ENCODE peak calls at places on chromosomes 7 and 10, in five cellular contexts. F is IMR-90, X is mesendoderm, K is H1, C is mesenchymal stem cell. I is an unnamed sample.
A peak's percentile ranks its signal among the peaks of the same experiment; 100 is the strongest.

GRCh38 chr7:5629941-5630340 is 151.5 kb downstream of the RNF216 start:
- DNase-seq in F (peak; percentile 74), K (no peak), C (peak; percentile 89), X (peak; percentile 73), I (no peak)

GRCh38 chr10:16848562-16849154 is 31.4 kb upstream of the RSU1 start:
- DNase-seq in K (no peak), F (no peak), X (no peak), C (no peak), I (no peak)

GRCh38 chr7:78134256-78134655 is 335.7 kb downstream of the PHTF2 start:
- DNase-seq in K (no peak), F (peak; percentile 88), C (peak; percentile 63), X (peak; percentile 50), I (no peak)

GRCh38 chr7:155052982-155053381 is 17.1 kb upstream of the HTR5A start:
- DNase-seq in X (peak; percentile 26), F (no peak), C (no peak), K (no peak), I (no peak)

GRCh38 chr10:79442171-79443040 is 3.0 kb downstream of the ZCCHC24 start:
- DNase-seq in C (no peak), K (no peak), F (no peak), X (no peak), I (no peak)

GRCh38 chr10:4748726-4749443 is 77.1 kb upstream of the AKR1E2 start:
- DNase-seq in F (no peak), X (peak; percentile 20), C (no peak), K (no peak), I (no peak)

GRCh38 chr10:15744217-15744865 is 24.6 kb upstream of the ITGA8 start:
- DNase-seq in C (peak; percentile 68), X (peak; percentile 83), F (peak; percentile 56), K (no peak), I (peak; percentile 51)

GRCh38 chr7:66039094-66039493 is 36.5 kb upstream of the ASL start:
- DNase-seq in C (no peak), X (no peak), K (no peak), F (no peak), I (no peak)

GRCh38 chr10:92891885-92892705 is 43.8 kb downstream of the EXOC6 start:
- DNase-seq in F (peak; percentile 91), X (peak; percentile 85), C (peak; percentile 77), K (no peak), I (no peak)

GRCh38 chr10:99449023-99449422 is 18.6 kb upstream of the GOT1 start:
- DNase-seq in X (no peak), K (no peak), F (no peak), C (no peak), I (no peak)

GRCh38 chr7:120807390-120807789 is 50.6 kb downstream of the TSPAN12 start:
- DNase-seq in F (no peak), K (no peak), C (no peak), X (no peak), I (no peak)

DNA sequence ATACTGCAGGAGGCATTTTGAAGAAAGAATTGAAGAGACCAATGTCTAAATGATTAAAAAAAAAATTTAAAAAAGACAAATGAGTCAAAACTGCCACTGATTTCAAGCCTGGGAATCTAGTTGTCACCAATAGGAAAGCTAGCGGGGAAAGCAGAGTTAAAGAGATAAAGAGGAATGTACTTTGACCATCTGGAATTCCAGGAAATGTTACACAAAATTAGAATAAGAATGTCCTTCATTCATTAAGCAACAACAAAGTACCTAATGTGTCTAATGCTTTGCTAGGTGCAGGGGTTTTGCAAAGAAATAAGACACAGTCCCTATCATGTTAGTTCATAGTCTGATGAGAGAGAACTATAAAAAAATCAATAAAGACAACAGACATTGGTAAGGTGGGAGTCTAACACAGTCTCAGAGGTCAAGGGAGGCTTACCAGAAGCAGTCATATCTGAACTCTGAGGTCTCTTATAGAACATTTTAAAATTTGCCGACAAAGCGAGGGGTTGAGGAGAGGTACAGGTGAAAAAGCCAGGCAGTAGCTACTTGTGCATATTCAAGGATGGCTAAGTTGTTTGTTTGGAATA is 8.8 kb upstream of the TYSND1 start:
- DNase-seq in X (no peak), F (no peak), K (no peak), C (no peak), I (no peak)
- H3K36me3 ChIP-seq in X (peaks cover 8% of the 10 kb centered on the region), F (peaks cover 53% of the 10 kb centered on the region), K (peaks cover 21% of the 10 kb centered on the region), C (peaks cover 25% of the 10 kb centered on the region), I (peaks cover 12% of the 10 kb centered on the region)

GRCh38 chr10:103717341-103718246 is 137.8 kb downstream of the SH3PXD2A start:
- DNase-seq in F (no peak), X (peak; percentile 62), C (no peak), K (no peak), I (no peak)
- H2AK5ac ChIP-seq in F (no peak overlapping the region), X (no peak overlapping the region), C (no peak overlapping the region), K (no peak overlapping the region), I (peak overlapping the region; percentile 6)

GRCh38 chr7:47504546-47505316 is 77.2 kb downstream of the TNS3 start:
- DNase-seq in C (no peak), K (no peak), F (no peak), X (no peak), I (no peak)

GRCh38 chr7:47505317-47506007 is 76.4 kb downstream of the TNS3 start:
- DNase-seq in C (no peak), K (no peak), X (no peak), F (no peak), I (no peak)

GRCh38 chr7:47502240-47502877 is 79.6 kb downstream of the TNS3 start:
- DNase-seq in C (no peak), K (no peak), F (no peak), X (no peak), I (no peak)

GRCh38 chr7:47501406-47501805 is 80.5 kb downstream of the TNS3 start:
- DNase-seq in X (no peak), K (no peak), F (peak; percentile 96), C (peak; percentile 97), I (no peak)

GRCh38 chr7:47503283-47503682 is 78.6 kb downstream of the TNS3 start:
- DNase-seq in K (no peak), X (no peak), C (peak; percentile 78), F (peak; percentile 84), I (no peak)
- H3K4me1 ChIP-seq in K (no peaks in the 10 kb centered on the region), X (peaks cover 2% of the 10 kb centered on the region), C (peaks cover 47% of the 10 kb centered on the region), F (peaks cover 48% of the 10 kb centered on the region), I (peaks cover 18% of the 10 kb centered on the region)

DNA sequence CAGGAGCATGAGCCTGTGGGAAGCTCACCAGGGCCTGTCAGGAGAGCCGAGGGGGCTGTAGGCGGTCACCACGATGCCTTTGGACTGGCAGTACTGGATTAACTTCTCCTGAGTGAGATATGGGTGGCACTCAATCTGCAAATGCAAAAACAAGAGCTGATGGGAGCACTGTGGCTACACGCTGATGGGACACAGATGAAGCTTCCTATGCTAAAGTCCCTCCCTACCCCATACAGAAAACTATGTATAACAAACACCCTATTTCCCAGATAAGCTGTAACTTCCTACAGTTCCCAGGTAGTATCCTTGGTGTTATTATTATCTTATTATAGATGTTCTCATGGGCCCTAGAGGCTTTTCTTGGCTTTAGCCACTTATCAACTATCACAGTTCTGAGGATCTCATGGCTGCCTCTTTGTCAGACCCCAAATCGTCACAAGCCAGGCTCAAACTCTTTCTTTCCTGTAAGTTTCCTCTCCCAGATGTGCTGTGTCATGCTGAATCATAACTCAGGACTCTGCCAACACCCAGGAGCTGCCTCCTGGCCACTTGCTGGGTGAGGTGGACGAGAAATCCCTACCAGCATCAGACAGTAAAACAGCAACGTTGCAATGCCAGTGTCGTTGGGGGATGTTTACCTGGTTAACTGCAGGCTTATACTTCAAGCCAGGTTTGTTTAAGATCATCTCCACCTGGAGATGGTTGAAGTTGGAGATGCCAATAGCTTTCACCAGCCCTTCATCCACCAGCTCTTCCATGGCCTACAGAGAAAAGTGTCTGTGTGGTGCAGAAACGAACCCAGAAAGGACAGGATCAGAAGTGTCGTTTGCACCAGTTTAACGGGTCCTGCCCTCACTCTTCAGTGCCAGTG is 10.3 kb downstream of the AKR1B1 start:
- DNase-seq in F (peak; percentile 96), C (peak; percentile 75), K (no peak), X (peak; percentile 39), I (no peak)
- H3K36me3 ChIP-seq in F (peaks cover 61% of the 10 kb centered on the region), C (peaks cover 69% of the 10 kb centered on the region), K (peaks cover 60% of the 10 kb centered on the region), X (peaks cover 12% of the 10 kb centered on the region), I (peaks cover 97% of the 10 kb centered on the region)

GRCh38 chr10:22621726-22622125 is 92.7 kb downstream of the PIP4K2A start:
- DNase-seq in K (no peak), F (no peak), X (no peak), C (no peak), I (no peak)

GRCh38 chr10:22622242-22622806 is 92.1 kb downstream of the PIP4K2A start:
- DNase-seq in K (no peak), C (no peak), X (no peak), F (no peak), I (no peak)

GRCh38 chr10:22625511-22626288 is 88.7 kb downstream of the PIP4K2A start:
- DNase-seq in K (no peak), C (no peak), X (peak; percentile 75), F (no peak), I (peak; percentile 18)

GRCh38 chr10:22624289-22624738 is 90.1 kb downstream of the PIP4K2A start:
- DNase-seq in K (no peak), F (peak; percentile 82), C (peak; percentile 75), X (peak; percentile 87), I (no peak)

DNA sequence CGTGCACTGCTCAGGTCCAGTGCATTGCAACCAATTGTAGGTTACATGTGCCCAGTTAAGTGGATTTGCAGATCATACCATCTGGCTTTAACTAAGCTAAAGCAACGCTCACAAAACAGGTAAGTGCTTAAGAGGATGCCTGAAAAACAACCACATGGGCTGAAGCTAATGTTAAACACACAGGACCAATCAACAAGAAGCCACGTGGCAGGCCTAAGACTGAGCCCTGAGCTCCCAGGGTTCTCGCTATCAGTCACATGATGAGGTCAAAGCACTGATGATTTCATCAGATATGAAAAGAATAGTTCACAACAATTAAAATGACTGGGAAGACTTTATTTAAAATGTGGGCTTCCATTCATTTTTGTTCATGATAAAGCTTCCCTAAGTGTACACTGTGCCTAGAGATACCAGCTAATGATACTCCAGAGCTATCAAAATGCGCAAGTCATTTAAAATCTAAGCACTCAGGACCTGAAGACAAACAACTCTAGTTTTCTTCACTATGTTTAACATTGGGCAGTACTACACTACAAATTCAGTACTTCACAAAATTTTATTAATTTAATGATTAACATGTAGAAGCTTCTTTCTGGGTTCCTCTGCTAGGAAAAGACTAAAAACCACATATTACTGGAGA is 90.6 kb downstream of the PIP4K2A start:
- DNase-seq in X (peak; percentile 57), F (peak; percentile 18), C (peak; percentile 17), K (no peak), I (no peak)
- H2AK5ac ChIP-seq in X (no peak overlapping the region), F (peak overlapping the region; percentile 99), C (peak overlapping the region; percentile 77), K (peak overlapping the region; percentile 30), I (no peak overlapping the region)

DNA sequence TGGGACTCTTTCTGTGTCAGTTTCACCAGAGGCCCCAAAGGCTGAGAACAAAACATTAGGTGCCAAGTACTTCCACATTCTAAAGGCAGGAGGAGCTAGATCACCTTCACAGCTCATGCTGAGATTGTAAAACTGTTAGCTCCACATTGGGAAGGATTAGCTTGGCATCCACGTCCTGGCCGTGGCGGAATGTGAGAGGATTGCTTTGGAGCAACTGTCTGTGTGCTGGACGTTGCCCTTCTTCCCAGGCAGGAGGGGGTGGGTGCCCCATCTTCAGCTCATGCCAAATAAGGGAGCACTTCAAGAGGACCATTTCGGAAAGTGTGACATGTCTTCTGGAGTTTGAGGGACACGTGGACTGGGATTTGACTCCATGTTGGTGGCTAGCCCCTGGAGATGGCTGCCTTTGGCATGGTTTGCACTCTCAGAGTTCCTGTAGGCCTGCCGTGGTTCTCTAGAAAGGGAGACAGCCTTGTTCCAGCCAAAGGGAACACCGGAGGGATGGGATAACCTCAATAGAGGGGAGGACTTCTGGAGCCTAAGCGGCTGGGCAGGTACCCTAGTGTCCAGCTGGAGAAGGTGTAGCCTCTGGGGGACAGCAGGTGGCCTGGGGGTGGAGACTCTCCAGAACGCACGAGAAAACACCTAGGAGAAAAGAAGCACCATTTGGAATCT is 19.9 kb upstream of the FMC1 start:
- DNase-seq in X (peak; percentile 85), K (peak; percentile 5), C (peak; percentile 12), F (peak; percentile 38), I (no peak)
- H3K4me1 ChIP-seq in X (no peaks in the 10 kb centered on the region), K (peaks cover 4% of the 10 kb centered on the region), C (no peaks in the 10 kb centered on the region), F (no peaks in the 10 kb centered on the region), I (no peaks in the 10 kb centered on the region)

I was measured in neuronal stem cell.